ENCODE peak calls at places on chromosomes 6 and 20, in six cellular contexts. One of them, this sample, is unnamed.

GRCh38 chr6:74177496-74177895 is 481.5 kb downstream of the CD109 start:
- DNase-seq in fibroblast of lung: no peak
- DNase-seq in activated B cell treated with CpG ODN at 0.5 μM for 24 hours: no peak
- DNase-seq in HFFc6: no peak
- DNase-seq in transverse colon: no peak
- DNase-seq in fibroblast of mammary gland: no peak
- DNase-seq in this sample: no peak

GRCh38 chr6:71403422-71404134 is 115.0 kb downstream of the OGFRL1 start:
- DNase-seq in HFFc6: no peak
- DNase-seq in transverse colon: no peak
- DNase-seq in fibroblast of lung: no peak
- DNase-seq in activated B cell treated with CpG ODN at 0.5 μM for 24 hours: no peak
- DNase-seq in fibroblast of mammary gland: no peak
- DNase-seq in this sample: no peak

GRCh38 chr20:59010995-59011873 is 4.2 kb upstream of the CTSZ start:
- DNase-seq in activated B cell treated with CpG ODN at 0.5 μM for 24 hours: no peak
- DNase-seq in HFFc6: peak
- DNase-seq in transverse colon: no peak
- DNase-seq in fibroblast of lung: peak
- DNase-seq in fibroblast of mammary gland: peak
- DNase-seq in this sample: no peak

GRCh38 chr20:37239026-37239451 is 22.6 kb downstream of the GHRH start:
- DNase-seq in activated B cell treated with CpG ODN at 0.5 μM for 24 hours: no peak
- DNase-seq in transverse colon: no peak
- DNase-seq in fibroblast of lung: peak
- DNase-seq in fibroblast of mammary gland: peak
- DNase-seq in HFFc6: no peak
- DNase-seq in this sample: no peak

GRCh38 chr6:12485837-12486236 is 195.7 kb downstream of the EDN1 start:
- DNase-seq in HFFc6: no peak
- DNase-seq in activated B cell treated with CpG ODN at 0.5 μM for 24 hours: no peak
- DNase-seq in fibroblast of lung: no peak
- DNase-seq in fibroblast of mammary gland: no peak
- DNase-seq in transverse colon: no peak
- DNase-seq in this sample: no peak

GRCh38 chr6:82178084-82178758 is 69.3 kb downstream of the IBTK start:
- DNase-seq in fibroblast of mammary gland: peak
- DNase-seq in fibroblast of lung: peak
- DNase-seq in HFFc6: peak
- DNase-seq in transverse colon: no peak
- DNase-seq in activated B cell treated with CpG ODN at 0.5 μM for 24 hours: no peak
- DNase-seq in this sample: no peak

GRCh38 chr6:162099685-162100084 is 627.9 kb downstream of the PRKN start:
- DNase-seq in fibroblast of lung: peak
- DNase-seq in HFFc6: no peak
- DNase-seq in fibroblast of mammary gland: peak
- DNase-seq in transverse colon: no peak
- DNase-seq in activated B cell treated with CpG ODN at 0.5 μM for 24 hours: no peak
- DNase-seq in this sample: no peak

GRCh38 chr6:32944265-32944664 is 3.4 kb upstream of the HLA-DMB start:
- DNase-seq in fibroblast of mammary gland: no peak
- DNase-seq in HFFc6: no peak
- DNase-seq in activated B cell treated with CpG ODN at 0.5 μM for 24 hours: peak
- DNase-seq in fibroblast of lung: no peak
- DNase-seq in transverse colon: peak
- DNase-seq in this sample: no peak

GRCh38 chr20:4369798-4370124 is 351.9 kb upstream of the PRND start:
- DNase-seq in HFFc6: no peak
- DNase-seq in transverse colon: no peak
- DNase-seq in fibroblast of lung: no peak
- DNase-seq in activated B cell treated with CpG ODN at 0.5 μM for 24 hours: no peak
- DNase-seq in fibroblast of mammary gland: no peak
- DNase-seq in this sample: no peak

GRCh38 chr6:8803181-8803760 is 367.9 kb upstream of the SLC35B3 start:
- DNase-seq in fibroblast of lung: no peak
- DNase-seq in fibroblast of mammary gland: no peak
- DNase-seq in activated B cell treated with CpG ODN at 0.5 μM for 24 hours: no peak
- DNase-seq in HFFc6: no peak
- DNase-seq in transverse colon: no peak
- DNase-seq in this sample: no peak

GRCh38 chr20:57851786-57852185 is 142.0 kb upstream of the PMEPA1 start:
- DNase-seq in HFFc6: no peak
- DNase-seq in transverse colon: no peak
- DNase-seq in fibroblast of lung: peak
- DNase-seq in activated B cell treated with CpG ODN at 0.5 μM for 24 hours: no peak
- DNase-seq in fibroblast of mammary gland: peak
- DNase-seq in this sample: no peak

GRCh38 chr6:159761135-159761872 is 541 bp upstream of the ACAT2 start:
- DNase-seq in HFFc6: no peak
- DNase-seq in fibroblast of lung: peak
- DNase-seq in transverse colon: peak
- DNase-seq in fibroblast of mammary gland: peak
- DNase-seq in activated B cell treated with CpG ODN at 0.5 μM for 24 hours: no peak
- DNase-seq in this sample: no peak

GRCh38 chr6:154229796-154230195 is 126.8 kb downstream of the IPCEF1 start:
- DNase-seq in HFFc6: no peak
- DNase-seq in fibroblast of lung: no peak
- DNase-seq in fibroblast of mammary gland: no peak
- DNase-seq in transverse colon: no peak
- DNase-seq in activated B cell treated with CpG ODN at 0.5 μM for 24 hours: no peak
- DNase-seq in this sample: no peak

GRCh38 chr20:63698739-63699465 is 2.5 kb downstream of the TNFRSF6B start:
- DNase-seq in HFFc6: peak
- DNase-seq in fibroblast of lung: peak
- DNase-seq in activated B cell treated with CpG ODN at 0.5 μM for 24 hours: no peak
- DNase-seq in transverse colon: peak
- DNase-seq in fibroblast of mammary gland: peak
- DNase-seq in this sample: no peak

GRCh38 chr20:35539756-35540212 is 2.1 kb upstream of the ERGIC3 start:
- DNase-seq in fibroblast of mammary gland: no peak
- DNase-seq in transverse colon: peak
- DNase-seq in activated B cell treated with CpG ODN at 0.5 μM for 24 hours: peak
- DNase-seq in fibroblast of lung: no peak
- DNase-seq in HFFc6: no peak
- DNase-seq in this sample: peak

GRCh38 chr20:31749223-31749622 is 10.1 kb downstream of the TPX2 start:
- DNase-seq in HFFc6: no peak
- DNase-seq in fibroblast of mammary gland: no peak
- DNase-seq in fibroblast of lung: no peak
- DNase-seq in transverse colon: no peak
- DNase-seq in activated B cell treated with CpG ODN at 0.5 μM for 24 hours: no peak
- DNase-seq in this sample: no peak

GRCh38 chr6:90605749-90606344 is 19.0 kb upstream of the MAP3K7 start:
- DNase-seq in fibroblast of lung: no peak
- DNase-seq in HFFc6: no peak
- DNase-seq in fibroblast of mammary gland: no peak
- DNase-seq in activated B cell treated with CpG ODN at 0.5 μM for 24 hours: no peak
- DNase-seq in transverse colon: no peak
- DNase-seq in this sample: no peak

GRCh38 chr6:90611996-90612690 is 25.3 kb upstream of the MAP3K7 start:
- DNase-seq in HFFc6: no peak
- DNase-seq in activated B cell treated with CpG ODN at 0.5 μM for 24 hours: no peak
- DNase-seq in transverse colon: no peak
- DNase-seq in fibroblast of mammary gland: no peak
- DNase-seq in fibroblast of lung: no peak
- DNase-seq in this sample: no peak

GRCh38 chr6:90610291-90610670 is 23.4 kb upstream of the MAP3K7 start:
- DNase-seq in fibroblast of mammary gland: no peak
- DNase-seq in activated B cell treated with CpG ODN at 0.5 μM for 24 hours: no peak
- DNase-seq in HFFc6: no peak
- DNase-seq in transverse colon: no peak
- DNase-seq in fibroblast of lung: no peak
- DNase-seq in this sample: no peak

GRCh38 chr6:90610671-90611542 is 24.0 kb upstream of the MAP3K7 start:
- DNase-seq in transverse colon: no peak
- DNase-seq in fibroblast of lung: peak
- DNase-seq in activated B cell treated with CpG ODN at 0.5 μM for 24 hours: peak
- DNase-seq in fibroblast of mammary gland: no peak
- DNase-seq in HFFc6: no peak
- DNase-seq in this sample: no peak

DNA sequence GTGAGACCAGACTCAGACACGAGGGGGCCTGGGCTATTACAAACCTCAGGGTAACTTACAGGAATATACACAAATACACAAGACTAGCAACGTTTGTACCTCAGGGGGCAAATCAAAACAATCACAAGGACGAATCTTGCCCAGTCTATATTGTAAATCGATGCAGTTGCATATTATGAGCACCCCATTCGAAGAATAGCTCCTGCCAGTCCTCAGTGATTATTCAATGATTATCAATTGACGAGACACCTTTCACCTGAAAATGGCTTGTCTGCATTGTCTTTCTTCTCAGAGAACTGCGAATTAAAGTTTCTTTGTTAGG is 24.6 kb upstream of the MAP3K7 start:
- DNase-seq in fibroblast of lung: no peak
- DNase-seq in fibroblast of mammary gland: no peak
- DNase-seq in transverse colon: no peak
- DNase-seq in HFFc6: no peak
- DNase-seq in activated B cell treated with CpG ODN at 0.5 μM for 24 hours: no peak
- DNase-seq in this sample: no peak
- TF ChIP-seq CTCF in fibroblast of lung: no peak
- TF ChIP-seq CTCF in fibroblast of mammary gland: no peak
- TF ChIP-seq CTCF in transverse colon: no peak
- TF ChIP-seq CTCF in HFFc6: no peak
- TF ChIP-seq CTCF in activated B cell treated with CpG ODN at 0.5 μM for 24 hours: no peak
- TF ChIP-seq CTCF in this sample: no peak

GRCh38 chr20:12391099-12391498 is 473.4 kb downstream of the BTBD3 start:
- DNase-seq in activated B cell treated with CpG ODN at 0.5 μM for 24 hours: no peak
- DNase-seq in fibroblast of lung: no peak
- DNase-seq in fibroblast of mammary gland: no peak
- DNase-seq in HFFc6: no peak
- DNase-seq in transverse colon: no peak
- DNase-seq in this sample: no peak

GRCh38 chr20:12395404-12396159 is 477.9 kb downstream of the BTBD3 start:
- DNase-seq in transverse colon: no peak
- DNase-seq in activated B cell treated with CpG ODN at 0.5 μM for 24 hours: no peak
- DNase-seq in HFFc6: no peak
- DNase-seq in fibroblast of lung: no peak
- DNase-seq in fibroblast of mammary gland: no peak
- DNase-seq in this sample: no peak

DNA sequence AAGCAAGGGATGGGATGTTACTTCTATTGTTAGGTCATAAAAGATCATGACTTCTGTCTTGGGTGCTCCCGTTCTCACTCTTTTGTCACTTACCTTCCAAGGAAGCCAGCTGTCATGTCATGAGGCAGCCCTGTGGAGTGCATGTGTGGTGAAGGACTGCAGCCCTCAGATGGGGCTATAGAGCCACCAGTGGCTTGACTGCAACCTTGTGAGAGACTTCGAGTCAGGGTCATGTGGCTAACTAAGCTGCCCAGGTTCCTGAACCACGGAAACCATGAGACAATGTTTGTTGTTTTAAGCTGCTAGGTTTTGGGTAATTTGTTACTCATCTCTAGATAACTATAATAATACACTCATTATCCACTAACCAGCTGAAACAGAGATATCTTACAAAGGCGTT is 477.1 kb downstream of the BTBD3 start:
- DNase-seq in transverse colon: no peak
- DNase-seq in HFFc6: no peak
- DNase-seq in activated B cell treated with CpG ODN at 0.5 μM for 24 hours: no peak
- DNase-seq in fibroblast of lung: no peak
- DNase-seq in fibroblast of mammary gland: no peak
- DNase-seq in this sample: no peak
- TF ChIP-seq CTCF in transverse colon: no peak
- TF ChIP-seq CTCF in HFFc6: no peak
- TF ChIP-seq CTCF in activated B cell treated with CpG ODN at 0.5 μM for 24 hours: no peak
- TF ChIP-seq CTCF in fibroblast of lung: no peak
- TF ChIP-seq CTCF in fibroblast of mammary gland: no peak
- TF ChIP-seq CTCF in this sample: no peak

DNA sequence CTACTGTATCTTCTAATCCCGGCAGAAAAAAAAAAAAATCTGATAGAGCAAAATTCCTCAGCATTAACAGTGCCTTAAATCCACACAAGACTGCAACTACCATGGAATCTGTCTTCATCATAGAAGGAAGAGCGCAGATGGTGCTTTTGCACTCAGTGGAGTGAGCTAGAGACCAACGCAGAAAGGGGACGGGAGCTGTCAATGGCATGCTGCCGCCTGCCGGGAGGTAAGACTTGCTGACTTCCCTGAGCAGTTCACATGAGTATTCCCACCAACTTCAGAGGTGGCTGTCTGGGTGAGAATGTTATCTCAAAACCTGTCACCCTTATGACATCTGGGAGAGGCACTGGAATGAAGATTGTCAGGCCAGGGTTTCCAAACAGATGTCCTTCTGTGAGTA is 35.6 kb downstream of the DZANK1 start:
- DNase-seq in activated B cell treated with CpG ODN at 0.5 μM for 24 hours: no peak
- DNase-seq in fibroblast of lung: no peak
- DNase-seq in transverse colon: no peak
- DNase-seq in fibroblast of mammary gland: no peak
- DNase-seq in HFFc6: no peak
- DNase-seq in this sample: no peak
- TF ChIP-seq CTCF in activated B cell treated with CpG ODN at 0.5 μM for 24 hours: no peak
- TF ChIP-seq CTCF in fibroblast of lung: no peak
- TF ChIP-seq CTCF in transverse colon: no peak
- TF ChIP-seq CTCF in fibroblast of mammary gland: no peak
- TF ChIP-seq CTCF in HFFc6: no peak
- TF ChIP-seq CTCF in this sample: no peak

DNA sequence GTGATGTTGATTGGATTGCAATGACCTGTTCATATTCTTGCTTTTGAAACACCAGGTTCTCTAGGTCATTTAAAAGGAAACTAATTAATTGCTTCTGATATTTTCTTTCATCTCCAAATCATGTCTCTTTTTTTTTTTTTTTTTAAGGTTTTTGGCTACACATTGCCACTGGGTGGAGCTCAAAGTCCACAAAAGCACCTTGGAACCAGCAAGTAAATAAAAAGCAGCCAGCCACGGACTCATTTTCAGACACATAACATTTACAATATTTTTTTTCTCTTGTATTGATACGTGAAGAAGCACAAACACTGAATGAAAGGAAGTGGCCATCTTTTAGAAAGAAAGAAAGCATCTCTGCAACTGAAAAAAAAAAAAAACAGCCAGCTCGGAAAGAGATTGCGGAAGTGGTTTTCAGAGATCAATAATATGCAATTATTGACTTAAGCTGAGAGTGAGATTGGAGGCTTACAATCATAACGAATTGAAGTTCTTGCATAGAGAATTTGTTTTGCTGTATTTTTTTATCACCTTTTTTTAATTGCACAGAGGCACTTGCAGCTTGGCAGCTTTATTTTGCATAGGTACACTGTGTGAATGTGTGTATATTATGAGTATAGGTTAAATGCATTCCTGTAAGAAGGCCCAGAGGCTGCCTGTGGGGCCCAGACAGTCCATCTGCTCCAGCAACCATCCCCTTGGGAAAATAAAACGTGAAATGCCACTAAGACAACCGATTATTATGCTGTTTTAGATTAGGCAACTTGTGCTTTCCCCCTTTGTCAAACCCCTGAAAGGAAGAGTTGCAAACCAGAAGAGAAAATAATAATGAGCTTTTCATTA is 28.2 kb downstream of the CGA start:
- DNase-seq in activated B cell treated with CpG ODN at 0.5 μM for 24 hours: no peak
- DNase-seq in fibroblast of lung: peak
- DNase-seq in HFFc6: peak
- DNase-seq in transverse colon: peak
- DNase-seq in fibroblast of mammary gland: peak
- DNase-seq in this sample: no peak
- TF ChIP-seq CTCF in activated B cell treated with CpG ODN at 0.5 μM for 24 hours: no peak
- TF ChIP-seq CTCF in fibroblast of lung: peak
- TF ChIP-seq CTCF in HFFc6: peak
- TF ChIP-seq CTCF in transverse colon: peak
- TF ChIP-seq CTCF in fibroblast of mammary gland: peak
- TF ChIP-seq CTCF in this sample: peak

DNA sequence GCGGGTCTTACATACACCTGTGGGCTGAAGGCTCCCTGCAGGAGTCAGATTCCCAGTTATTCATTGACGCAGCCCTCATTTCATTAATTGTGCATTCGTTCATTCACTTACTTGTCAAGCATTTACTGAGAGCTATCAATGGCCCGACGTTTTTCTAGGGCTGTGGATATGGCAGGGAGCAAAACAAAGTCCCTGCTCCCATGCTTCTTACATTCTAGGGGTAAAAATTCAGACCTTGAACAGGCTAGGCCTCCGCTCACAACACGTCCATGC is 369 bp upstream of the NSFL1C start:
- DNase-seq in fibroblast of mammary gland: no peak
- DNase-seq in HFFc6: no peak
- DNase-seq in activated B cell treated with CpG ODN at 0.5 μM for 24 hours: no peak
- DNase-seq in transverse colon: no peak
- DNase-seq in fibroblast of lung: no peak
- DNase-seq in this sample: no peak
- TF ChIP-seq CTCF in fibroblast of mammary gland: no peak
- TF ChIP-seq CTCF in HFFc6: no peak
- TF ChIP-seq CTCF in activated B cell treated with CpG ODN at 0.5 μM for 24 hours: no peak
- TF ChIP-seq CTCF in transverse colon: no peak
- TF ChIP-seq CTCF in fibroblast of lung: no peak
- TF ChIP-seq CTCF in this sample: peak